ENCODE peak calls at places on chromosomes 16 and 17, in four cellular contexts. One of them, this sample, is unnamed.
A peak's percentile ranks its signal among the peaks of the same experiment; 100 is the strongest.

GRCh38 chr16:57401943-57402640 is 2.5 kb upstream of the CCL17 start:
- DNase-seq in upper lobe of left lung: no peak
- DNase-seq in breast epithelium: no peak
- DNase-seq in fibroblast of lung: no peak
- DNase-seq in this sample: no peak

GRCh38 chr16:83059237-83059636 is 432.5 kb downstream of the CDH13 start:
- DNase-seq in breast epithelium: no peak
- DNase-seq in upper lobe of left lung: no peak
- DNase-seq in fibroblast of lung: no peak
- DNase-seq in this sample: no peak

GRCh38 chr17:79667121-79667715 is 56.4 kb upstream of the RBFOX3 start:
- DNase-seq in breast epithelium: no peak
- DNase-seq in upper lobe of left lung: no peak
- DNase-seq in fibroblast of lung: no peak
- DNase-seq in this sample: no peak

GRCh38 chr17:13395346-13395745 is 206.4 kb downstream of the HS3ST3A1 start:
- DNase-seq in breast epithelium: no peak
- DNase-seq in upper lobe of left lung: no peak
- DNase-seq in fibroblast of lung: no peak
- DNase-seq in this sample: no peak

GRCh38 chr17:28711723-28712036 is at the start of gene PROCA1:
- DNase-seq in breast epithelium: no peak
- DNase-seq in fibroblast of lung: no peak
- DNase-seq in upper lobe of left lung: no peak
- DNase-seq in this sample: no peak

GRCh38 chr16:68486671-68487495 is 38.6 kb upstream of the SMPD3 start:
- DNase-seq in breast epithelium: peak; percentile 38
- DNase-seq in fibroblast of lung: no peak
- DNase-seq in upper lobe of left lung: no peak
- DNase-seq in this sample: no peak

GRCh38 chr17:2937331-2938003 is 125.9 kb downstream of the OR1D5 start:
- DNase-seq in upper lobe of left lung: no peak
- DNase-seq in fibroblast of lung: no peak
- DNase-seq in breast epithelium: no peak
- DNase-seq in this sample: no peak

GRCh38 chr17:72362466-72363335 is 241.9 kb downstream of the SOX9 start:
- DNase-seq in upper lobe of left lung: no peak
- DNase-seq in fibroblast of lung: peak; percentile 89
- DNase-seq in breast epithelium: no peak
- DNase-seq in this sample: no peak

GRCh38 chr17:49581645-49581992 is 5.9 kb downstream of the NXPH3 start:
- DNase-seq in breast epithelium: no peak
- DNase-seq in fibroblast of lung: no peak
- DNase-seq in upper lobe of left lung: peak; percentile 58
- DNase-seq in this sample: no peak

GRCh38 chr16:916400-916799 is 54.4 kb downstream of the LMF1 start:
- DNase-seq in breast epithelium: no peak
- DNase-seq in upper lobe of left lung: peak; percentile 53
- DNase-seq in fibroblast of lung: no peak
- DNase-seq in this sample: no peak

GRCh38 chr17:1270210-1271019 is at the start of gene BHLHA9:
- DNase-seq in fibroblast of lung: no peak
- DNase-seq in breast epithelium: no peak
- DNase-seq in upper lobe of left lung: peak; percentile 82
- DNase-seq in this sample: no peak

GRCh38 chr16:68287276-68288251 is 23.2 kb downstream of the SLC7A6OS start:
- DNase-seq in upper lobe of left lung: no peak
- DNase-seq in breast epithelium: peak; percentile 40
- DNase-seq in fibroblast of lung: peak; percentile 76
- DNase-seq in this sample: no peak

GRCh38 chr16:89246383-89246902 is 28.9 kb downstream of the ZNF778 start:
- DNase-seq in fibroblast of lung: no peak
- DNase-seq in breast epithelium: no peak
- DNase-seq in upper lobe of left lung: no peak
- DNase-seq in this sample: no peak

GRCh38 chr16:10688291-10688690 is 6.4 kb downstream of the TEKT5 start:
- DNase-seq in fibroblast of lung: no peak
- DNase-seq in breast epithelium: peak; percentile 30
- DNase-seq in upper lobe of left lung: peak; percentile 71
- DNase-seq in this sample: no peak

GRCh38 chr17:10243905-10244844 is 45.8 kb upstream of the GAS7 start:
- DNase-seq in upper lobe of left lung: no peak
- DNase-seq in fibroblast of lung: no peak
- DNase-seq in breast epithelium: no peak
- DNase-seq in this sample: no peak

GRCh38 chr17:77479372-77479781 is 338.6 kb downstream of the SEC14L1 start:
- DNase-seq in upper lobe of left lung: peak; percentile 48
- DNase-seq in fibroblast of lung: no peak
- DNase-seq in breast epithelium: no peak
- DNase-seq in this sample: no peak

GRCh38 chr17:51000835-51001638 is 119.6 kb downstream of the SPAG9 start:
- DNase-seq in breast epithelium: no peak
- DNase-seq in upper lobe of left lung: no peak
- DNase-seq in fibroblast of lung: peak; percentile 66
- DNase-seq in this sample: peak; percentile 26

GRCh38 chr17:61648587-61648986 is 57.6 kb upstream of the NACA2 start:
- DNase-seq in fibroblast of lung: no peak
- DNase-seq in upper lobe of left lung: no peak
- DNase-seq in breast epithelium: no peak
- DNase-seq in this sample: no peak

GRCh38 chr17:1267471-1267947 is 2.7 kb upstream of the BHLHA9 start:
- DNase-seq in upper lobe of left lung: no peak
- DNase-seq in fibroblast of lung: peak; percentile 33
- DNase-seq in breast epithelium: peak; percentile 38
- DNase-seq in this sample: no peak

GRCh38 chr17:34633351-34633750 is 54.0 kb downstream of the TMEM132E start:
- DNase-seq in breast epithelium: no peak
- DNase-seq in upper lobe of left lung: no peak
- DNase-seq in fibroblast of lung: no peak
- DNase-seq in this sample: no peak

GRCh38 chr16:56932588-56933265 is 785 bp downstream of the HERPUD1 start:
- DNase-seq in breast epithelium: peak; percentile 83
- DNase-seq in fibroblast of lung: peak; percentile 70
- DNase-seq in upper lobe of left lung: peak; percentile 88
- DNase-seq in this sample: peak; percentile 72

GRCh38 chr16:73831197-73831596 is 465.4 kb upstream of the PSMD7 start:
- DNase-seq in upper lobe of left lung: no peak
- DNase-seq in fibroblast of lung: no peak
- DNase-seq in breast epithelium: no peak
- DNase-seq in this sample: no peak

GRCh38 chr17:70313450-70313849 is 144.1 kb downstream of the KCNJ2 start:
- DNase-seq in breast epithelium: no peak
- DNase-seq in fibroblast of lung: peak; percentile 88
- DNase-seq in upper lobe of left lung: no peak
- DNase-seq in this sample: peak; percentile 18

GRCh38 chr16:59192551-59193199 is 458.6 kb upstream of the GOT2 start:
- DNase-seq in breast epithelium: no peak
- DNase-seq in upper lobe of left lung: no peak
- DNase-seq in fibroblast of lung: peak; percentile 19
- DNase-seq in this sample: no peak

GRCh38 chr17:79001190-79002020 is 8.2 kb downstream of the CANT1 start:
- DNase-seq in upper lobe of left lung: no peak
- DNase-seq in fibroblast of lung: no peak
- DNase-seq in breast epithelium: no peak
- DNase-seq in this sample: no peak

GRCh38 chr17:388087-388486 is 35.5 kb upstream of the RPH3AL start:
- DNase-seq in fibroblast of lung: no peak
- DNase-seq in upper lobe of left lung: no peak
- DNase-seq in breast epithelium: no peak
- DNase-seq in this sample: no peak

GRCh38 chr17:42166196-42166763 is 11.5 kb upstream of the RAB5C start:
- DNase-seq in upper lobe of left lung: peak; percentile 69
- DNase-seq in fibroblast of lung: no peak
- DNase-seq in breast epithelium: no peak
- DNase-seq in this sample: no peak

GRCh38 chr17:42163696-42164407 is 9.1 kb upstream of the RAB5C start:
- DNase-seq in fibroblast of lung: no peak
- DNase-seq in breast epithelium: no peak
- DNase-seq in upper lobe of left lung: no peak
- DNase-seq in this sample: no peak

GRCh38 chr17:42159796-42160551 is 5.2 kb upstream of the RAB5C start:
- DNase-seq in fibroblast of lung: no peak
- DNase-seq in upper lobe of left lung: no peak
- DNase-seq in breast epithelium: no peak
- DNase-seq in this sample: no peak

GRCh38 chr17:42165751-42166150 is 11.0 kb upstream of the RAB5C start:
- DNase-seq in fibroblast of lung: no peak
- DNase-seq in upper lobe of left lung: no peak
- DNase-seq in breast epithelium: no peak
- DNase-seq in this sample: no peak

GRCh38 chr17:42163113-42163512 is 8.3 kb upstream of the RAB5C start:
- DNase-seq in fibroblast of lung: no peak
- DNase-seq in breast epithelium: no peak
- DNase-seq in upper lobe of left lung: no peak
- DNase-seq in this sample: no peak
- TF ChIP-seq CTCF in fibroblast of lung: peak; percentile 24
- TF ChIP-seq CTCF in breast epithelium: no peak
- TF ChIP-seq CTCF in upper lobe of left lung: peak; percentile 22
- TF ChIP-seq CTCF in this sample: peak; percentile 77

DNA sequence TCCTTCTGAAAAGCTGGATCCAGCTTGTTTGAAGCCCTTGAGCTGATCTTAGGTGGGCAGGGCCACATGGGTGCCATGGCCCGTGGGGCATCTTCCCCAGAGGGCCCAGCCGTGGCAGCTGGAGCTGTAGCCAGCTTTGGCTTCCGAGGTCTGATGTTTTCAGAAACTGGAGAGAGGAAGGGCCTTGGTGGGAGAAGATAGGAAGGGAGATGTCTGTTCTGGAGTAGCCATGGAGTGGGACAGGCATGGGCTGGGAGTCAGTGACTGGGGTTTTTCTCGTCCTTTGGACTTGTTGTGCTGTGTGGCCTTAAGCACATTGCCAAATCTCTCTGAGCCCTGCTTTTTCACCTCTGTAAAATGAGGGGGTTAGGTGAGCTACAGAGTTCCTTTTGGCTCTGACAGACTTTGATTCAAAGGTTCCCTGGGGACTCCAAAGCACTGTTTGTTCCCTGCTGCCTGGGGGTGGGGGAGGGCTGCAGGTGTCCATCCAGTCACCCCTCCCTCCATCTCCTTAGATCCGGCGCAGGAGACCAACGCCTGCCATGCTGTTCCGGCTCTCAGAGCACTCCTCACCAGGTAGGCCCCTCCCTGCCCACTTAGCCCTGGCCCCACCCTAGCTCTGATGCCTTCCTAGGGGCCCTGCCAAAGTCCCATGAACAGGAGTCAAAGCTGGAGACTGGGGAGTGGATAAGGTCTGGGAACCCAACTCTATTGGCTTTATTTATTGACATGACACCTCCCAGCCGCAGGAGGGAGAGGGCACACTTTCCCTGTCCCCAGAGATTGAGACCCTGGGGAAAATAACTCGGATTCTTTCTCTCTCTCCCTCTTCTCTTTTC is 2.1 kb downstream of the PPP1R1B start:
- DNase-seq in breast epithelium: no peak
- DNase-seq in upper lobe of left lung: no peak
- DNase-seq in fibroblast of lung: no peak
- DNase-seq in this sample: no peak
- H3K4me3 ChIP-seq in breast epithelium: no peak overlapping the region
- H3K4me3 ChIP-seq in upper lobe of left lung: no peak overlapping the region
- H3K4me3 ChIP-seq in fibroblast of lung: no peak overlapping the region
- H3K4me3 ChIP-seq in this sample: no peak overlapping the region

GRCh38 chr16:81519298-81520150 is 74.9 kb downstream of the CMIP start:
- DNase-seq in fibroblast of lung: no peak
- DNase-seq in breast epithelium: no peak
- DNase-seq in upper lobe of left lung: no peak
- DNase-seq in this sample: no peak
- H3K36me3 ChIP-seq in fibroblast of lung: no peaks in the 10 kb centered on the region
- H3K36me3 ChIP-seq in breast epithelium: no peaks in the 10 kb centered on the region
- H3K36me3 ChIP-seq in upper lobe of left lung: peaks cover 3% of the 10 kb centered on the region
- H3K36me3 ChIP-seq in this sample: no peaks in the 10 kb centered on the region

DNA sequence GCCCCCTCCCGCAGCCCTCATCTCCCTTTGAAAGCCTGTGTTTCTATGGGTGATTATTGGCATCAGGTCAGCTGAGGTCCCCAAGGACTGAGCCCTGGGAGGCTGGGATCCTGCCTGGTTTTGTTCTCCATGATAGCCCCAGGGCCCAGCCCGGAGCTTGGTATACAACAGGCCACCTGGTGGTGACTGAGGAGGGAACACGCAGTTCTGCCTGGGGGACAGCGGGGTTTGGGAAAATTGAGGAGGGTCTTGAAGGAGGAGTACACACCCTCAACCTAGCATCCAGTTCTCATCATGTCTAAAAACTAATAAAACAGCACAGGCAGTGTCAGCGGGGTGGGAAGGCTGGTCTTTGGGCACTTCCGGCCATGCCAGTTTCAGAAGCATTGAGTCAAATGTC is 335.1 kb downstream of the CPPED1 start:
- DNase-seq in breast epithelium: no peak
- DNase-seq in upper lobe of left lung: no peak
- DNase-seq in fibroblast of lung: no peak
- DNase-seq in this sample: no peak
- TF ChIP-seq CTCF in breast epithelium: no peak
- TF ChIP-seq CTCF in upper lobe of left lung: no peak
- TF ChIP-seq CTCF in fibroblast of lung: peak; percentile 1
- TF ChIP-seq CTCF in this sample: peak; percentile 27

DNA sequence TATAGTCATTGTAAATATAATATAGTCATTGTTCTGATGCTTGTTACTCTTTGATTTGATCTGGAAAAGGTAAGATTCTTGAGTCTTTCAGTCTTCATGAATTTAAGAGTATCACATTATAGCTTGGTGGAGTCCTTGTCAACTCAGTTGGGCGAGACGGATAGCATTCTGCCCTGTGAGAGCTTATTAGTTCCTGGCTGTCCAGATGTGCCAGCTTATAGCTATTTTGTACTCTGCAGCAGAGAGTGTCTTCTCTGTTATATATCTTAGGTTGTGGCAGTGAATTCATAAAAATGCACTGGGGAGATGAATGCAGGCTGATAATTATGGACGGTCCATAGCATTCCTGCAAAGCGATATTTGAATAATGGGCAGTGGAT is 51.0 kb upstream of the CRISPLD2 start:
- DNase-seq in fibroblast of lung: no peak
- DNase-seq in breast epithelium: no peak
- DNase-seq in upper lobe of left lung: no peak
- DNase-seq in this sample: no peak
- H3K4me3 ChIP-seq in fibroblast of lung: no peak overlapping the region
- H3K4me3 ChIP-seq in breast epithelium: no peak overlapping the region
- H3K4me3 ChIP-seq in upper lobe of left lung: no peak overlapping the region
- H3K4me3 ChIP-seq in this sample: no peak overlapping the region

DNA sequence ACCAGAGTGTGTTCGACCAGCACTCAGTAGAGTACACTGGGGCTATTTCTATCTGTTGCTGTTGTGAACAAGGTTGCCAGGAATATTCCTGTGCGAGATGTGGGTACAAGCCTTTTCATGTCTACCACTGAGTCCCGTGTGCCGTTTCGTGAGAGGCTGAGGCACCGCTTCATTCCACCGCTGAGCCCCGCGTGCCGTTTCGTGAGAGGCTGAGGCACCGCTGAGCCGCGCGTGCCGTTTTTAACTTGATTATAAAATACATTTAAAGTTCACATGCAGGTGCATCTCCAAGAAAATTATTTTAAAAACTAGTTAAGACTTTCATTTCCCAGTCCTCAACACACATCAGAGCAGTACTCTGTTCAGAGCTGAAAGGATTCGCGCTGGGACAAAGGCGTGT is 78.7 kb upstream of the ZNF750 start:
- DNase-seq in upper lobe of left lung: peak; percentile 67
- DNase-seq in fibroblast of lung: no peak
- DNase-seq in breast epithelium: no peak
- DNase-seq in this sample: no peak
- H3K36me3 ChIP-seq in upper lobe of left lung: peaks cover 15% of the 10 kb centered on the region
- H3K36me3 ChIP-seq in fibroblast of lung: peaks cover 6% of the 10 kb centered on the region
- H3K36me3 ChIP-seq in breast epithelium: no peaks in the 10 kb centered on the region
- H3K36me3 ChIP-seq in this sample: peaks cover 2% of the 10 kb centered on the region

This sample was measured in GM06990.